ENCODE peak calls at places on chromosome 4, in eight cellular contexts. T is amniotic stem cell; M is NCI-H1930; Z is lower leg skin; S is suprapubic skin; W is fibroblast of the conjunctiva; I is naive thymus-derived CD4-positive, alpha-beta T cell; U is mucosa of gallbladder. K is an unnamed sample.

GRCh38 chr4:101753702-101754101 is 36.8 kb upstream of the BANK1 start:
- DNase-seq in U (no peak), I (no peak), S (no peak), T (peak), M (no peak), W (peak), Z (no peak), K (no peak)

GRCh38 chr4:7212101-7212674 is 19.9 kb downstream of the SORCS2 start:
- DNase-seq in Z (no peak), T (no peak), I (no peak), W (no peak), S (no peak), U (no peak), M (no peak), K (no peak)

GRCh38 chr4:57943672-57944071 is 833.5 kb upstream of the IGFBP7 start:
- DNase-seq in I (no peak), M (no peak), T (no peak), W (no peak), S (no peak), U (no peak), Z (no peak), K (no peak)

GRCh38 chr4:150581611-150582010 is 340 bp upstream of the MAB21L2 start:
- DNase-seq in W (no peak), T (peak), U (no peak), Z (no peak), I (no peak), S (no peak), M (no peak), K (peak)

GRCh38 chr4:29805245-29805644 is 914.9 kb upstream of the PCDH7 start:
- DNase-seq in S (no peak), T (no peak), I (no peak), M (no peak), W (no peak), Z (no peak), U (no peak), K (no peak)

GRCh38 chr4:20890752-20891151 is 190.5 kb downstream of the PACRGL start:
- DNase-seq in I (no peak), Z (no peak), S (no peak), W (no peak), M (no peak), T (no peak), U (no peak), K (no peak)

GRCh38 chr4:11799182-11799581 is 370.5 kb upstream of the HS3ST1 start:
- DNase-seq in I (no peak), T (no peak), U (no peak), W (no peak), M (no peak), Z (no peak), S (no peak), K (no peak)

GRCh38 chr4:6263541-6264540 is 5.8 kb upstream of the WFS1 start:
- DNase-seq in S (no peak), T (no peak), U (peak), Z (no peak), M (peak), I (no peak), W (peak), K (no peak)

GRCh38 chr4:175290401-175290800 is 372.2 kb downstream of the ADAM29 start:
- DNase-seq in M (no peak), U (no peak), Z (no peak), I (no peak), W (peak), S (no peak), T (no peak), K (no peak)

GRCh38 chr4:172786039-172786792 is 382.4 kb upstream of the GALNT7 start:
- DNase-seq in Z (no peak), U (no peak), I (no peak), S (no peak), T (no peak), M (no peak), W (no peak), K (no peak)

GRCh38 chr4:15868065-15868464 is 70.5 kb downstream of the FGFBP1 start:
- DNase-seq in U (no peak), W (peak), I (peak), S (no peak), T (no peak), M (no peak), Z (peak), K (no peak)

GRCh38 chr4:173466101-173466500 is 63.9 kb downstream of the HAND2 start:
- DNase-seq in S (no peak), M (no peak), I (no peak), Z (no peak), U (no peak), W (no peak), T (no peak), K (no peak)

GRCh38 chr4:147118523-147118922 is 172.9 kb upstream of the TTC29 start:
- DNase-seq in I (no peak), M (no peak), S (no peak), T (no peak), Z (no peak), W (peak), U (peak), K (peak)

GRCh38 chr4:27048350-27049100 is 187.9 kb downstream of the STIM2 start:
- DNase-seq in U (no peak), S (no peak), Z (no peak), I (peak), W (no peak), M (peak), T (no peak), K (no peak)

GRCh38 chr4:133147365-133147821 is 1.7 kb upstream of the PCDH10 start:
- DNase-seq in U (no peak), S (no peak), W (no peak), T (no peak), Z (no peak), I (no peak), M (no peak), K (no peak)

GRCh38 chr4:34183916-34184315 is 2060.4 kb downstream of the ARAP2 start:
- DNase-seq in S (no peak), U (no peak), T (no peak), Z (no peak), I (no peak), M (no peak), W (no peak), K (no peak)

GRCh38 chr4:74631338-74631737 is 163.0 kb downstream of the BTC start:
- DNase-seq in T (no peak), U (no peak), S (no peak), I (no peak), Z (no peak), M (no peak), W (no peak), K (no peak)

GRCh38 chr4:1010522-1011021 is 854 bp upstream of the FGFRL1 start:
- DNase-seq in U (peak), W (peak), M (no peak), Z (peak), S (peak), I (peak), T (no peak), K (peak)

GRCh38 chr4:122874194-122874593 is 47.6 kb downstream of the FGF2 start:
- DNase-seq in I (no peak), T (peak), M (no peak), W (peak), U (no peak), S (no peak), Z (no peak), K (no peak)

GRCh38 chr4:32525420-32525819 is 1805.3 kb downstream of the PCDH7 start:
- DNase-seq in M (no peak), S (no peak), Z (no peak), U (no peak), W (no peak), T (no peak), I (no peak), K (no peak)

GRCh38 chr4:184385705-184386141 is 88.6 kb downstream of the IRF2 start:
- DNase-seq in T (no peak), S (no peak), W (no peak), I (no peak), Z (peak), M (no peak), U (peak), K (no peak)